ENCODE peak calls at places on chromosome 7, in nine cellular contexts. One of them, this sample, is unnamed.

GRCh38 chr7:86653919-86654659 is 10.4 kb downstream of the GRM3 start:
- DNase-seq in mesenteric fat pad: no peak
- DNase-seq in HL-60: no peak
- DNase-seq in fibroblast of pulmonary artery: peak
- DNase-seq in GM04504: peak
- DNase-seq in WTC11: peak
- DNase-seq in activated CD8-positive, alpha-beta T cell treated with anti-CD3 and anti-CD28 coated beads, Interleukin-2, amount 10 ng/mL, durations not matched to agents 7 days and 5 days: no peak
- DNase-seq in T-helper 9 cell: no peak
- DNase-seq in NCI-H1092: no peak
- DNase-seq in this sample: no peak

GRCh38 chr7:151168022-151168786 is 710 bp upstream of the GBX1 start:
- DNase-seq in mesenteric fat pad: no peak
- DNase-seq in HL-60: peak
- DNase-seq in fibroblast of pulmonary artery: no peak
- DNase-seq in GM04504: no peak
- DNase-seq in WTC11: peak
- DNase-seq in activated CD8-positive, alpha-beta T cell treated with anti-CD3 and anti-CD28 coated beads, Interleukin-2, amount 10 ng/mL, durations not matched to agents 7 days and 5 days: peak
- DNase-seq in T-helper 9 cell: peak
- DNase-seq in NCI-H1092: no peak
- DNase-seq in this sample: peak

GRCh38 chr7:47651355-47652317 is 69.7 kb upstream of the TNS3 start:
- DNase-seq in mesenteric fat pad: no peak
- DNase-seq in HL-60: no peak
- DNase-seq in fibroblast of pulmonary artery: peak
- DNase-seq in GM04504: peak
- DNase-seq in WTC11: no peak
- DNase-seq in activated CD8-positive, alpha-beta T cell treated with anti-CD3 and anti-CD28 coated beads, Interleukin-2, amount 10 ng/mL, durations not matched to agents 7 days and 5 days: no peak
- DNase-seq in T-helper 9 cell: no peak
- DNase-seq in NCI-H1092: no peak
- DNase-seq in this sample: no peak

GRCh38 chr7:108026116-108026515 is 23.2 kb upstream of the LAMB1 start:
- DNase-seq in mesenteric fat pad: no peak
- DNase-seq in HL-60: peak
- DNase-seq in fibroblast of pulmonary artery: no peak
- DNase-seq in GM04504: no peak
- DNase-seq in WTC11: no peak
- DNase-seq in activated CD8-positive, alpha-beta T cell treated with anti-CD3 and anti-CD28 coated beads, Interleukin-2, amount 10 ng/mL, durations not matched to agents 7 days and 5 days: no peak
- DNase-seq in T-helper 9 cell: no peak
- DNase-seq in NCI-H1092: no peak
- DNase-seq in this sample: no peak

GRCh38 chr7:152998440-152998839 is 238.9 kb downstream of the ACTR3B start:
- DNase-seq in mesenteric fat pad: no peak
- DNase-seq in HL-60: no peak
- DNase-seq in fibroblast of pulmonary artery: no peak
- DNase-seq in GM04504: no peak
- DNase-seq in WTC11: no peak
- DNase-seq in activated CD8-positive, alpha-beta T cell treated with anti-CD3 and anti-CD28 coated beads, Interleukin-2, amount 10 ng/mL, durations not matched to agents 7 days and 5 days: no peak
- DNase-seq in T-helper 9 cell: no peak
- DNase-seq in NCI-H1092: no peak
- DNase-seq in this sample: no peak

GRCh38 chr7:49187543-49188268 is 263.4 kb downstream of the CDC14C start:
- DNase-seq in mesenteric fat pad: no peak
- DNase-seq in HL-60: no peak
- DNase-seq in fibroblast of pulmonary artery: no peak
- DNase-seq in GM04504: no peak
- DNase-seq in WTC11: no peak
- DNase-seq in activated CD8-positive, alpha-beta T cell treated with anti-CD3 and anti-CD28 coated beads, Interleukin-2, amount 10 ng/mL, durations not matched to agents 7 days and 5 days: no peak
- DNase-seq in T-helper 9 cell: no peak
- DNase-seq in NCI-H1092: no peak
- DNase-seq in this sample: no peak

GRCh38 chr7:94059747-94060146 is 55.6 kb upstream of the BET1 start:
- DNase-seq in mesenteric fat pad: no peak
- DNase-seq in HL-60: peak
- DNase-seq in fibroblast of pulmonary artery: peak
- DNase-seq in GM04504: peak
- DNase-seq in WTC11: no peak
- DNase-seq in activated CD8-positive, alpha-beta T cell treated with anti-CD3 and anti-CD28 coated beads, Interleukin-2, amount 10 ng/mL, durations not matched to agents 7 days and 5 days: no peak
- DNase-seq in T-helper 9 cell: no peak
- DNase-seq in NCI-H1092: no peak
- DNase-seq in this sample: no peak

GRCh38 chr7:47446871-47447466 is 134.9 kb downstream of the TNS3 start:
- DNase-seq in mesenteric fat pad: no peak
- DNase-seq in HL-60: no peak
- DNase-seq in fibroblast of pulmonary artery: no peak
- DNase-seq in GM04504: no peak
- DNase-seq in WTC11: no peak
- DNase-seq in activated CD8-positive, alpha-beta T cell treated with anti-CD3 and anti-CD28 coated beads, Interleukin-2, amount 10 ng/mL, durations not matched to agents 7 days and 5 days: no peak
- DNase-seq in T-helper 9 cell: no peak
- DNase-seq in NCI-H1092: no peak
- DNase-seq in this sample: no peak

GRCh38 chr7:5479133-5479745 is 55.6 kb upstream of the TNRC18 start:
- DNase-seq in mesenteric fat pad: no peak
- DNase-seq in HL-60: no peak
- DNase-seq in fibroblast of pulmonary artery: no peak
- DNase-seq in GM04504: peak
- DNase-seq in WTC11: no peak
- DNase-seq in activated CD8-positive, alpha-beta T cell treated with anti-CD3 and anti-CD28 coated beads, Interleukin-2, amount 10 ng/mL, durations not matched to agents 7 days and 5 days: no peak
- DNase-seq in T-helper 9 cell: no peak
- DNase-seq in NCI-H1092: no peak
- DNase-seq in this sample: no peak

GRCh38 chr7:49396194-49396593 is 377.2 kb upstream of the VWC2 start:
- DNase-seq in mesenteric fat pad: no peak
- DNase-seq in HL-60: no peak
- DNase-seq in fibroblast of pulmonary artery: no peak
- DNase-seq in GM04504: no peak
- DNase-seq in WTC11: no peak
- DNase-seq in activated CD8-positive, alpha-beta T cell treated with anti-CD3 and anti-CD28 coated beads, Interleukin-2, amount 10 ng/mL, durations not matched to agents 7 days and 5 days: no peak
- DNase-seq in T-helper 9 cell: no peak
- DNase-seq in NCI-H1092: no peak
- DNase-seq in this sample: no peak

GRCh38 chr7:30996883-30997282 is 33.1 kb downstream of the GHRHR start:
- DNase-seq in mesenteric fat pad: no peak
- DNase-seq in HL-60: no peak
- DNase-seq in fibroblast of pulmonary artery: no peak
- DNase-seq in GM04504: no peak
- DNase-seq in WTC11: no peak
- DNase-seq in activated CD8-positive, alpha-beta T cell treated with anti-CD3 and anti-CD28 coated beads, Interleukin-2, amount 10 ng/mL, durations not matched to agents 7 days and 5 days: no peak
- DNase-seq in T-helper 9 cell: no peak
- DNase-seq in NCI-H1092: no peak
- DNase-seq in this sample: no peak

GRCh38 chr7:73461782-73462285 is 28.3 kb downstream of the FZD9 start:
- DNase-seq in mesenteric fat pad: no peak
- DNase-seq in HL-60: no peak
- DNase-seq in fibroblast of pulmonary artery: no peak
- DNase-seq in GM04504: no peak
- DNase-seq in WTC11: no peak
- DNase-seq in activated CD8-positive, alpha-beta T cell treated with anti-CD3 and anti-CD28 coated beads, Interleukin-2, amount 10 ng/mL, durations not matched to agents 7 days and 5 days: no peak
- DNase-seq in T-helper 9 cell: no peak
- DNase-seq in NCI-H1092: no peak
- DNase-seq in this sample: no peak

GRCh38 chr7:111727905-111728634 is 165.8 kb upstream of the IMMP2L start:
- DNase-seq in mesenteric fat pad: no peak
- DNase-seq in HL-60: no peak
- DNase-seq in fibroblast of pulmonary artery: no peak
- DNase-seq in GM04504: no peak
- DNase-seq in WTC11: peak
- DNase-seq in activated CD8-positive, alpha-beta T cell treated with anti-CD3 and anti-CD28 coated beads, Interleukin-2, amount 10 ng/mL, durations not matched to agents 7 days and 5 days: no peak
- DNase-seq in T-helper 9 cell: no peak
- DNase-seq in NCI-H1092: no peak
- DNase-seq in this sample: no peak

GRCh38 chr7:27165089-27165654 is at the start of gene HOXA9:
- DNase-seq in mesenteric fat pad: no peak
- DNase-seq in HL-60: peak
- DNase-seq in fibroblast of pulmonary artery: no peak
- DNase-seq in GM04504: peak
- DNase-seq in WTC11: peak
- DNase-seq in activated CD8-positive, alpha-beta T cell treated with anti-CD3 and anti-CD28 coated beads, Interleukin-2, amount 10 ng/mL, durations not matched to agents 7 days and 5 days: no peak
- DNase-seq in T-helper 9 cell: no peak
- DNase-seq in NCI-H1092: peak
- DNase-seq in this sample: no peak

GRCh38 chr7:123811056-123811455 is 33.9 kb upstream of the HYAL4 start:
- DNase-seq in mesenteric fat pad: no peak
- DNase-seq in HL-60: no peak
- DNase-seq in fibroblast of pulmonary artery: peak
- DNase-seq in GM04504: no peak
- DNase-seq in WTC11: no peak
- DNase-seq in activated CD8-positive, alpha-beta T cell treated with anti-CD3 and anti-CD28 coated beads, Interleukin-2, amount 10 ng/mL, durations not matched to agents 7 days and 5 days: no peak
- DNase-seq in T-helper 9 cell: no peak
- DNase-seq in NCI-H1092: no peak
- DNase-seq in this sample: no peak

GRCh38 chr7:154638286-154638685 is 364.6 kb downstream of the PAXIP1 start:
- DNase-seq in mesenteric fat pad: no peak
- DNase-seq in HL-60: no peak
- DNase-seq in fibroblast of pulmonary artery: no peak
- DNase-seq in GM04504: no peak
- DNase-seq in WTC11: no peak
- DNase-seq in activated CD8-positive, alpha-beta T cell treated with anti-CD3 and anti-CD28 coated beads, Interleukin-2, amount 10 ng/mL, durations not matched to agents 7 days and 5 days: no peak
- DNase-seq in T-helper 9 cell: no peak
- DNase-seq in NCI-H1092: no peak
- DNase-seq in this sample: no peak

GRCh38 chr7:55449992-55450535 is 84.9 kb downstream of the LANCL2 start:
- DNase-seq in mesenteric fat pad: no peak
- DNase-seq in HL-60: no peak
- DNase-seq in fibroblast of pulmonary artery: no peak
- DNase-seq in GM04504: no peak
- DNase-seq in WTC11: no peak
- DNase-seq in activated CD8-positive, alpha-beta T cell treated with anti-CD3 and anti-CD28 coated beads, Interleukin-2, amount 10 ng/mL, durations not matched to agents 7 days and 5 days: no peak
- DNase-seq in T-helper 9 cell: no peak
- DNase-seq in NCI-H1092: no peak
- DNase-seq in this sample: no peak

GRCh38 chr7:159192761-159193453 is 48.2 kb upstream of the VIPR2 start:
- DNase-seq in mesenteric fat pad: no peak
- DNase-seq in HL-60: no peak
- DNase-seq in fibroblast of pulmonary artery: no peak
- DNase-seq in GM04504: no peak
- DNase-seq in WTC11: no peak
- DNase-seq in activated CD8-positive, alpha-beta T cell treated with anti-CD3 and anti-CD28 coated beads, Interleukin-2, amount 10 ng/mL, durations not matched to agents 7 days and 5 days: no peak
- DNase-seq in T-helper 9 cell: no peak
- DNase-seq in NCI-H1092: no peak
- DNase-seq in this sample: no peak

GRCh38 chr7:116097365-116098009 is 66.9 kb upstream of the TFEC start:
- DNase-seq in mesenteric fat pad: no peak
- DNase-seq in HL-60: no peak
- DNase-seq in fibroblast of pulmonary artery: peak
- DNase-seq in GM04504: peak
- DNase-seq in WTC11: no peak
- DNase-seq in activated CD8-positive, alpha-beta T cell treated with anti-CD3 and anti-CD28 coated beads, Interleukin-2, amount 10 ng/mL, durations not matched to agents 7 days and 5 days: no peak
- DNase-seq in T-helper 9 cell: no peak
- DNase-seq in NCI-H1092: no peak
- DNase-seq in this sample: no peak

GRCh38 chr7:96075510-96076349 is 246.2 kb downstream of the SLC25A13 start:
- DNase-seq in mesenteric fat pad: no peak
- DNase-seq in HL-60: peak
- DNase-seq in fibroblast of pulmonary artery: peak
- DNase-seq in GM04504: no peak
- DNase-seq in WTC11: peak
- DNase-seq in activated CD8-positive, alpha-beta T cell treated with anti-CD3 and anti-CD28 coated beads, Interleukin-2, amount 10 ng/mL, durations not matched to agents 7 days and 5 days: peak
- DNase-seq in T-helper 9 cell: peak
- DNase-seq in NCI-H1092: peak
- DNase-seq in this sample: peak

GRCh38 chr7:55953707-55954475 is 2.2 kb downstream of the MRPS17 start:
- DNase-seq in mesenteric fat pad: peak
- DNase-seq in HL-60: no peak
- DNase-seq in fibroblast of pulmonary artery: no peak
- DNase-seq in GM04504: no peak
- DNase-seq in WTC11: no peak
- DNase-seq in activated CD8-positive, alpha-beta T cell treated with anti-CD3 and anti-CD28 coated beads, Interleukin-2, amount 10 ng/mL, durations not matched to agents 7 days and 5 days: no peak
- DNase-seq in T-helper 9 cell: no peak
- DNase-seq in NCI-H1092: no peak
- DNase-seq in this sample: no peak

GRCh38 chr7:44150966-44151678 is 10.0 kb upstream of the MYL7 start:
- DNase-seq in mesenteric fat pad: peak
- DNase-seq in HL-60: no peak
- DNase-seq in fibroblast of pulmonary artery: no peak
- DNase-seq in GM04504: no peak
- DNase-seq in WTC11: peak
- DNase-seq in activated CD8-positive, alpha-beta T cell treated with anti-CD3 and anti-CD28 coated beads, Interleukin-2, amount 10 ng/mL, durations not matched to agents 7 days and 5 days: no peak
- DNase-seq in T-helper 9 cell: no peak
- DNase-seq in NCI-H1092: no peak
- DNase-seq in this sample: no peak

GRCh38 chr7:123770378-123770777 is 21.6 kb upstream of the WASL start:
- DNase-seq in mesenteric fat pad: no peak
- DNase-seq in HL-60: no peak
- DNase-seq in fibroblast of pulmonary artery: peak
- DNase-seq in GM04504: peak
- DNase-seq in WTC11: no peak
- DNase-seq in activated CD8-positive, alpha-beta T cell treated with anti-CD3 and anti-CD28 coated beads, Interleukin-2, amount 10 ng/mL, durations not matched to agents 7 days and 5 days: no peak
- DNase-seq in T-helper 9 cell: no peak
- DNase-seq in NCI-H1092: no peak
- DNase-seq in this sample: no peak

GRCh38 chr7:140723002-140723401 is 26.5 kb downstream of the NDUFB2 start:
- DNase-seq in mesenteric fat pad: no peak
- DNase-seq in HL-60: no peak
- DNase-seq in fibroblast of pulmonary artery: no peak
- DNase-seq in GM04504: no peak
- DNase-seq in WTC11: no peak
- DNase-seq in activated CD8-positive, alpha-beta T cell treated with anti-CD3 and anti-CD28 coated beads, Interleukin-2, amount 10 ng/mL, durations not matched to agents 7 days and 5 days: peak
- DNase-seq in T-helper 9 cell: peak
- DNase-seq in NCI-H1092: no peak
- DNase-seq in this sample: no peak

GRCh38 chr7:139541600-139542307 is 18.3 kb downstream of the CLEC2L start:
- DNase-seq in mesenteric fat pad: no peak
- DNase-seq in HL-60: no peak
- DNase-seq in fibroblast of pulmonary artery: no peak
- DNase-seq in GM04504: no peak
- DNase-seq in WTC11: peak
- DNase-seq in activated CD8-positive, alpha-beta T cell treated with anti-CD3 and anti-CD28 coated beads, Interleukin-2, amount 10 ng/mL, durations not matched to agents 7 days and 5 days: no peak
- DNase-seq in T-helper 9 cell: no peak
- DNase-seq in NCI-H1092: no peak
- DNase-seq in this sample: no peak

GRCh38 chr7:101953248-101953819 is 135.9 kb downstream of the CUX1 start:
- DNase-seq in mesenteric fat pad: no peak
- DNase-seq in HL-60: no peak
- DNase-seq in fibroblast of pulmonary artery: peak
- DNase-seq in GM04504: peak
- DNase-seq in WTC11: no peak
- DNase-seq in activated CD8-positive, alpha-beta T cell treated with anti-CD3 and anti-CD28 coated beads, Interleukin-2, amount 10 ng/mL, durations not matched to agents 7 days and 5 days: no peak
- DNase-seq in T-helper 9 cell: no peak
- DNase-seq in NCI-H1092: no peak
- DNase-seq in this sample: peak

GRCh38 chr7:28807396-28807994 is 150.6 kb downstream of the TRIL start:
- DNase-seq in mesenteric fat pad: no peak
- DNase-seq in HL-60: no peak
- DNase-seq in fibroblast of pulmonary artery: no peak
- DNase-seq in GM04504: no peak
- DNase-seq in WTC11: no peak
- DNase-seq in activated CD8-positive, alpha-beta T cell treated with anti-CD3 and anti-CD28 coated beads, Interleukin-2, amount 10 ng/mL, durations not matched to agents 7 days and 5 days: no peak
- DNase-seq in T-helper 9 cell: no peak
- DNase-seq in NCI-H1092: no peak
- DNase-seq in this sample: no peak

GRCh38 chr7:122803323-122803722 is 82.9 kb downstream of the CADPS2 start:
- DNase-seq in mesenteric fat pad: no peak
- DNase-seq in HL-60: no peak
- DNase-seq in fibroblast of pulmonary artery: peak
- DNase-seq in GM04504: no peak
- DNase-seq in WTC11: no peak
- DNase-seq in activated CD8-positive, alpha-beta T cell treated with anti-CD3 and anti-CD28 coated beads, Interleukin-2, amount 10 ng/mL, durations not matched to agents 7 days and 5 days: no peak
- DNase-seq in T-helper 9 cell: no peak
- DNase-seq in NCI-H1092: no peak
- DNase-seq in this sample: no peak

GRCh38 chr7:74482629-74483401 is 29.1 kb downstream of the GTF2IRD1 start:
- DNase-seq in mesenteric fat pad: no peak
- DNase-seq in HL-60: peak
- DNase-seq in fibroblast of pulmonary artery: peak
- DNase-seq in GM04504: peak
- DNase-seq in WTC11: no peak
- DNase-seq in activated CD8-positive, alpha-beta T cell treated with anti-CD3 and anti-CD28 coated beads, Interleukin-2, amount 10 ng/mL, durations not matched to agents 7 days and 5 days: no peak
- DNase-seq in T-helper 9 cell: no peak
- DNase-seq in NCI-H1092: no peak
- DNase-seq in this sample: no peak

GRCh38 chr7:144122876-144123275 is at the start of gene OR2A14:
- DNase-seq in mesenteric fat pad: no peak
- DNase-seq in HL-60: no peak
- DNase-seq in fibroblast of pulmonary artery: no peak
- DNase-seq in GM04504: no peak
- DNase-seq in WTC11: no peak
- DNase-seq in activated CD8-positive, alpha-beta T cell treated with anti-CD3 and anti-CD28 coated beads, Interleukin-2, amount 10 ng/mL, durations not matched to agents 7 days and 5 days: no peak
- DNase-seq in T-helper 9 cell: no peak
- DNase-seq in NCI-H1092: no peak
- DNase-seq in this sample: no peak

GRCh38 chr7:151433721-151434400 is 6.1 kb downstream of the CRYGN start:
- DNase-seq in mesenteric fat pad: no peak
- DNase-seq in HL-60: no peak
- DNase-seq in fibroblast of pulmonary artery: no peak
- DNase-seq in GM04504: no peak
- DNase-seq in WTC11: no peak
- DNase-seq in activated CD8-positive, alpha-beta T cell treated with anti-CD3 and anti-CD28 coated beads, Interleukin-2, amount 10 ng/mL, durations not matched to agents 7 days and 5 days: no peak
- DNase-seq in T-helper 9 cell: no peak
- DNase-seq in NCI-H1092: no peak
- DNase-seq in this sample: no peak

This sample was measured in BE2C.